ENCODE peak calls at places on chromosome X, in eight cellular contexts. One of them, this sample, is unnamed.

GRCh38 chrX:103488332-103488731 is 31.0 kb downstream of the RAB40A start:
- DNase-seq in GM23248: peak
- DNase-seq in CD8-positive, alpha-beta T cell: no peak
- DNase-seq in fibroblast of mammary gland: peak
- DNase-seq in H7: peak
- DNase-seq in Karpas-422: peak
- DNase-seq in ascending aorta: no peak
- DNase-seq in epithelial cell of esophagus: peak
- DNase-seq in this sample: peak

GRCh38 chrX:72126048-72126415 is 5.7 kb downstream of the RTL5 start:
- DNase-seq in GM23248: no peak
- DNase-seq in CD8-positive, alpha-beta T cell: no peak
- DNase-seq in fibroblast of mammary gland: peak
- DNase-seq in H7: no peak
- DNase-seq in Karpas-422: no peak
- DNase-seq in ascending aorta: no peak
- DNase-seq in epithelial cell of esophagus: no peak
- DNase-seq in this sample: no peak

GRCh38 chrX:155718964-155719586 is 106.3 kb upstream of the TMLHE start:
- DNase-seq in GM23248: peak
- DNase-seq in CD8-positive, alpha-beta T cell: no peak
- DNase-seq in fibroblast of mammary gland: no peak
- DNase-seq in H7: no peak
- DNase-seq in Karpas-422: no peak
- DNase-seq in ascending aorta: peak
- DNase-seq in epithelial cell of esophagus: no peak
- DNase-seq in this sample: no peak

GRCh38 chrX:368811-369562 is 17.7 kb downstream of the PPP2R3B start:
- DNase-seq in GM23248: peak
- DNase-seq in CD8-positive, alpha-beta T cell: no peak
- DNase-seq in fibroblast of mammary gland: peak
- DNase-seq in H7: peak
- DNase-seq in Karpas-422: peak
- DNase-seq in ascending aorta: no peak
- DNase-seq in epithelial cell of esophagus: no peak
- DNase-seq in this sample: peak

GRCh38 chrX:150227873-150228272 is 135.2 kb upstream of the MAMLD1 start:
- DNase-seq in GM23248: no peak
- DNase-seq in CD8-positive, alpha-beta T cell: no peak
- DNase-seq in fibroblast of mammary gland: no peak
- DNase-seq in H7: no peak
- DNase-seq in Karpas-422: no peak
- DNase-seq in ascending aorta: no peak
- DNase-seq in epithelial cell of esophagus: no peak
- DNase-seq in this sample: no peak

GRCh38 chrX:13906103-13906502 is 89.2 kb upstream of the GPM6B start:
- DNase-seq in GM23248: no peak
- DNase-seq in CD8-positive, alpha-beta T cell: no peak
- DNase-seq in fibroblast of mammary gland: no peak
- DNase-seq in H7: no peak
- DNase-seq in Karpas-422: no peak
- DNase-seq in ascending aorta: no peak
- DNase-seq in epithelial cell of esophagus: no peak
- DNase-seq in this sample: no peak

GRCh38 chrX:111483140-111483539 is 28.3 kb upstream of the SERTM2 start:
- DNase-seq in GM23248: no peak
- DNase-seq in CD8-positive, alpha-beta T cell: no peak
- DNase-seq in fibroblast of mammary gland: no peak
- DNase-seq in H7: no peak
- DNase-seq in Karpas-422: no peak
- DNase-seq in ascending aorta: no peak
- DNase-seq in epithelial cell of esophagus: no peak
- DNase-seq in this sample: no peak

GRCh38 chrX:97057349-97057909 is 173.7 kb downstream of the RPA4 start:
- DNase-seq in GM23248: no peak
- DNase-seq in CD8-positive, alpha-beta T cell: no peak
- DNase-seq in fibroblast of mammary gland: no peak
- DNase-seq in H7: no peak
- DNase-seq in Karpas-422: no peak
- DNase-seq in ascending aorta: no peak
- DNase-seq in epithelial cell of esophagus: peak
- DNase-seq in this sample: no peak

GRCh38 chrX:71060127-71060526 is 8.0 kb downstream of the SNX12 start:
- DNase-seq in GM23248: no peak
- DNase-seq in CD8-positive, alpha-beta T cell: no peak
- DNase-seq in fibroblast of mammary gland: no peak
- DNase-seq in H7: no peak
- DNase-seq in Karpas-422: no peak
- DNase-seq in ascending aorta: no peak
- DNase-seq in epithelial cell of esophagus: no peak
- DNase-seq in this sample: no peak

GRCh38 chrX:101407748-101408529 is at the start of the genes GLA and HNRNPH2:
- DNase-seq in GM23248: peak
- DNase-seq in CD8-positive, alpha-beta T cell: peak
- DNase-seq in fibroblast of mammary gland: peak
- DNase-seq in H7: peak
- DNase-seq in Karpas-422: peak
- DNase-seq in ascending aorta: peak
- DNase-seq in epithelial cell of esophagus: peak
- DNase-seq in this sample: peak

GRCh38 chrX:143437439-143437838 is 79.8 kb downstream of the SPANXN3 start:
- DNase-seq in GM23248: no peak
- DNase-seq in CD8-positive, alpha-beta T cell: no peak
- DNase-seq in fibroblast of mammary gland: peak
- DNase-seq in H7: no peak
- DNase-seq in Karpas-422: peak
- DNase-seq in ascending aorta: no peak
- DNase-seq in epithelial cell of esophagus: peak
- DNase-seq in this sample: peak

GRCh38 chrX:7996414-7996813 is 69.2 kb upstream of the PNPLA4 start:
- DNase-seq in GM23248: peak
- DNase-seq in CD8-positive, alpha-beta T cell: no peak
- DNase-seq in fibroblast of mammary gland: peak
- DNase-seq in H7: peak
- DNase-seq in Karpas-422: peak
- DNase-seq in ascending aorta: no peak
- DNase-seq in epithelial cell of esophagus: peak
- DNase-seq in this sample: peak

GRCh38 chrX:120316587-120317283 is 5.5 kb upstream of the TMEM255A start:
- DNase-seq in GM23248: peak
- DNase-seq in CD8-positive, alpha-beta T cell: no peak
- DNase-seq in fibroblast of mammary gland: peak
- DNase-seq in H7: no peak
- DNase-seq in Karpas-422: no peak
- DNase-seq in ascending aorta: no peak
- DNase-seq in epithelial cell of esophagus: peak
- DNase-seq in this sample: no peak

GRCh38 chrX:97907791-97908190 is 1024.1 kb downstream of the RPA4 start:
- DNase-seq in GM23248: no peak
- DNase-seq in CD8-positive, alpha-beta T cell: no peak
- DNase-seq in fibroblast of mammary gland: no peak
- DNase-seq in H7: no peak
- DNase-seq in Karpas-422: no peak
- DNase-seq in ascending aorta: no peak
- DNase-seq in epithelial cell of esophagus: no peak
- DNase-seq in this sample: no peak

GRCh38 chrX:125205918-125206665 is 113.6 kb upstream of the TEX13C start:
- DNase-seq in GM23248: peak
- DNase-seq in CD8-positive, alpha-beta T cell: no peak
- DNase-seq in fibroblast of mammary gland: no peak
- DNase-seq in H7: peak
- DNase-seq in Karpas-422: no peak
- DNase-seq in ascending aorta: no peak
- DNase-seq in epithelial cell of esophagus: no peak
- DNase-seq in this sample: no peak

GRCh38 chrX:24151513-24151912 is 2.0 kb downstream of the ZFX start:
- DNase-seq in GM23248: peak
- DNase-seq in CD8-positive, alpha-beta T cell: no peak
- DNase-seq in fibroblast of mammary gland: no peak
- DNase-seq in H7: no peak
- DNase-seq in Karpas-422: no peak
- DNase-seq in ascending aorta: no peak
- DNase-seq in epithelial cell of esophagus: no peak
- DNase-seq in this sample: no peak
- H3K4me3 ChIP-seq in GM23248: peak
- H3K4me3 ChIP-seq in CD8-positive, alpha-beta T cell: peak
- H3K4me3 ChIP-seq in fibroblast of mammary gland: peak
- H3K4me3 ChIP-seq in H7: peak
- H3K4me3 ChIP-seq in Karpas-422: peak
- H3K4me3 ChIP-seq in ascending aorta: peak
- H3K4me3 ChIP-seq in epithelial cell of esophagus: peak
- H3K4me3 ChIP-seq in this sample: peak

GRCh38 chrX:131711478-131711867 is 167.6 kb downstream of the OR13H1 start:
- DNase-seq in GM23248: no peak
- DNase-seq in CD8-positive, alpha-beta T cell: no peak
- DNase-seq in fibroblast of mammary gland: no peak
- DNase-seq in H7: no peak
- DNase-seq in Karpas-422: no peak
- DNase-seq in ascending aorta: no peak
- DNase-seq in epithelial cell of esophagus: no peak
- DNase-seq in this sample: no peak
- H3K4me3 ChIP-seq in GM23248: no peak
- H3K4me3 ChIP-seq in CD8-positive, alpha-beta T cell: no peak
- H3K4me3 ChIP-seq in fibroblast of mammary gland: peak
- H3K4me3 ChIP-seq in H7: no peak
- H3K4me3 ChIP-seq in Karpas-422: peak
- H3K4me3 ChIP-seq in ascending aorta: peak
- H3K4me3 ChIP-seq in epithelial cell of esophagus: no peak
- H3K4me3 ChIP-seq in this sample: no peak

DNA sequence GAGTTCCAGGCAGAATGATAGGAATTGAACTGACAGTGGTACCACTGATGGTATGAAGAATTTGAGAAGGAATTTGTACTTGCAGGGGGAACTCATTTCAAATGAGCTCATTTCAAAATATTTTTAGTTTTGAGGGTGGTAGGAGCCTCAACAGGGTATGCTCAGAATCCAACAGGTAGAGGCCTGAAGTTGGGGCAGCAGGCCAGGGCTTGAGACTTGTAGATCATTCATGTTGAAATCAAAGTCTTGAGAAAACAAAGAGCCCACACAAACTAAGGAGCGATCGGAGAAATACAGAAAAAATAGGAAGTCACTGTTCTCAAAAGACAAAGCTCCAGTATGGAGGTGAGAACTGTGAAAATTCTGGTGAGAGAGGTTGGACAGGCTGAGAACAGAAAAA is 1.0 kb upstream of the SLC9A6 start:
- DNase-seq in GM23248: no peak
- DNase-seq in CD8-positive, alpha-beta T cell: no peak
- DNase-seq in fibroblast of mammary gland: no peak
- DNase-seq in H7: no peak
- DNase-seq in Karpas-422: no peak
- DNase-seq in ascending aorta: no peak
- DNase-seq in epithelial cell of esophagus: peak
- DNase-seq in this sample: no peak
- H3K4me3 ChIP-seq in GM23248: peak
- H3K4me3 ChIP-seq in CD8-positive, alpha-beta T cell: peak
- H3K4me3 ChIP-seq in fibroblast of mammary gland: peak
- H3K4me3 ChIP-seq in H7: no peak
- H3K4me3 ChIP-seq in Karpas-422: peak
- H3K4me3 ChIP-seq in ascending aorta: no peak
- H3K4me3 ChIP-seq in epithelial cell of esophagus: no peak
- H3K4me3 ChIP-seq in this sample: peak

DNA sequence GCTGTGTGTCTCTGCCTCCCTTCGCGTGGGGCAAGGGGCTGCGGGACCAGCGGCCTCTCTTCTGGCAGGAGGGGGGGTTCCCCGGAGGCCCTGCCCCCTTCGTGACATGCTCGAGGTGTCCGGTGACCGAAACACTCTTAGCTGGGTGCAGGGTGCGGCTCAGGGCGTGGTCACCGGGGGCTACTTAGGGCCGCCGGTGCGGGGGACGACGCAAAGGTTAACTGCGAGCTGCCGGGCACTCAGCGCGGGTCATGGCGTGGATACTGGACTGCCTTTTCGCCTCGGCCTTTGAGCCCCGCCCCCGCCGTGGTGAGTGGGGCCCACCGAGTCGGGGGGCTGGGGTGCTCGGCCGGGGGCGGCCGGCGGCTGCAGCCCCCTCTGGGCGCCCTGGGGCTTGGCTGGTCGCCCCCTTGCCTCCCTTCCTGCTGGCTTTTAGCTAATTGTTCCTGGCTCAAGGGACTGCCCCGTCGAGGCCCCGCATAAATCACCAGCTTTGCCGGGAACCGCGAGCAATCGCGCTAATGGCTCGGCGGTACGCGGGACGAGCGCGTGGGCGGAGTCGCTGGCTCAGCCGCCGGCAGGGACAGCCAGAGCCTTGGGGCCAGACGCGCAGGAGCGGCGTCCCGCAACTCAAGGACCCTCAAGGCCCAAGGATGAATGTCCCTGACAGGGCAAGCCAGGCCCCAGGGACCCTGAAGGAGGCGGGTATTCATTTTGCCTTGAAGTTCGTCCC is at the start of gene ARHGAP36:
- DNase-seq in GM23248: peak
- DNase-seq in CD8-positive, alpha-beta T cell: no peak
- DNase-seq in fibroblast of mammary gland: no peak
- DNase-seq in H7: peak
- DNase-seq in Karpas-422: no peak
- DNase-seq in ascending aorta: no peak
- DNase-seq in epithelial cell of esophagus: no peak
- DNase-seq in this sample: no peak
- H3K4me3 ChIP-seq in GM23248: no peak
- H3K4me3 ChIP-seq in CD8-positive, alpha-beta T cell: no peak
- H3K4me3 ChIP-seq in fibroblast of mammary gland: no peak
- H3K4me3 ChIP-seq in H7: peak
- H3K4me3 ChIP-seq in Karpas-422: no peak
- H3K4me3 ChIP-seq in ascending aorta: no peak
- H3K4me3 ChIP-seq in epithelial cell of esophagus: no peak
- H3K4me3 ChIP-seq in this sample: no peak

GRCh38 chrX:107673401-107673800 is 45.1 kb downstream of the PRPS1 start:
- DNase-seq in GM23248: peak
- DNase-seq in CD8-positive, alpha-beta T cell: no peak
- DNase-seq in fibroblast of mammary gland: no peak
- DNase-seq in H7: no peak
- DNase-seq in Karpas-422: no peak
- DNase-seq in ascending aorta: no peak
- DNase-seq in epithelial cell of esophagus: no peak
- DNase-seq in this sample: no peak
- H3K4me3 ChIP-seq in GM23248: peak
- H3K4me3 ChIP-seq in CD8-positive, alpha-beta T cell: peak
- H3K4me3 ChIP-seq in fibroblast of mammary gland: no peak
- H3K4me3 ChIP-seq in H7: no peak
- H3K4me3 ChIP-seq in Karpas-422: peak
- H3K4me3 ChIP-seq in ascending aorta: no peak
- H3K4me3 ChIP-seq in epithelial cell of esophagus: no peak
- H3K4me3 ChIP-seq in this sample: peak

GRCh38 chrX:39853417-39853816 is 244.3 kb downstream of the BCOR start:
- DNase-seq in GM23248: no peak
- DNase-seq in CD8-positive, alpha-beta T cell: no peak
- DNase-seq in fibroblast of mammary gland: no peak
- DNase-seq in H7: no peak
- DNase-seq in Karpas-422: no peak
- DNase-seq in ascending aorta: no peak
- DNase-seq in epithelial cell of esophagus: no peak
- DNase-seq in this sample: no peak
- H3K4me3 ChIP-seq in GM23248: no peak
- H3K4me3 ChIP-seq in CD8-positive, alpha-beta T cell: no peak
- H3K4me3 ChIP-seq in fibroblast of mammary gland: no peak
- H3K4me3 ChIP-seq in H7: no peak
- H3K4me3 ChIP-seq in Karpas-422: no peak
- H3K4me3 ChIP-seq in ascending aorta: no peak
- H3K4me3 ChIP-seq in epithelial cell of esophagus: no peak
- H3K4me3 ChIP-seq in this sample: no peak